ENCODE peak calls at places on chromosomes 6 and 20, in nine cellular contexts. G is GM06990; E is AG04449; M is effector memory CD4-positive, alpha-beta T cell; Y is occipital lobe; O is RPMI7951; X is sciatic nerve; C is ascending aorta; K is activated CD8-positive, alpha-beta memory T cell treated with anti-CD3 and anti-CD28 coated beads for 24 hours. D is an unnamed sample.
A peak's percentile ranks its signal among the peaks of the same experiment; 100 is the strongest.

GRCh38 chr20:45415822-45416637 is at the start of gene PIGT:
- DNase-seq in G (peak; percentile 84), E (no peak), M (peak; percentile 87), Y (peak; percentile 84), O (peak; percentile 91), X (peak; percentile 89), C (peak; percentile 94), K (peak; percentile 91), D (peak; percentile 93)

GRCh38 chr6:105978113-105978512 is 108.0 kb upstream of the PRDM1 start:
- DNase-seq in G (no peak), E (no peak), M (no peak), Y (no peak), O (no peak), X (no peak), C (no peak), K (no peak), D (no peak)

GRCh38 chr20:10919549-10920140 is 245.8 kb upstream of the JAG1 start:
- DNase-seq in G (no peak), E (no peak), M (no peak), Y (no peak), O (peak; percentile 67), X (no peak), C (peak; percentile 74), K (no peak), D (peak; percentile 53)

GRCh38 chr20:25039697-25040437 is 18.1 kb downstream of the ACSS1 start:
- DNase-seq in G (no peak), E (no peak), M (no peak), Y (peak; percentile 45), O (peak; percentile 66), X (peak; percentile 87), C (peak; percentile 94), K (no peak), D (peak; percentile 49)

GRCh38 chr6:70118670-70119069 is 184.2 kb downstream of the COL9A1 start:
- DNase-seq in G (no peak), E (no peak), M (no peak), Y (no peak), O (no peak), X (no peak), C (no peak), K (no peak), D (no peak)

GRCh38 chr20:13279171-13279570 is 58.1 kb downstream of the ISM1 start:
- DNase-seq in G (no peak), E (no peak), M (no peak), Y (no peak), O (no peak), X (no peak), C (no peak), K (no peak), D (peak; percentile 19)

GRCh38 chr20:25030649-25031026 is 27.3 kb downstream of the ACSS1 start:
- DNase-seq in G (no peak), E (no peak), M (no peak), Y (no peak), O (no peak), X (no peak), C (no peak), K (no peak), D (no peak)

GRCh38 chr20:61692476-61692875 is 373.2 kb downstream of the TAF4 start:
- DNase-seq in G (no peak), E (no peak), M (no peak), Y (no peak), O (no peak), X (no peak), C (no peak), K (no peak), D (no peak)

GRCh38 chr6:157990321-157991066 is 8.8 kb downstream of the SYNJ2 start:
- DNase-seq in G (no peak), E (no peak), M (no peak), Y (no peak), O (peak; percentile 95), X (peak; percentile 37), C (no peak), K (no peak), D (no peak)

GRCh38 chr20:51386586-51386985 is 155.9 kb downstream of the NFATC2 start:
- DNase-seq in G (no peak), E (no peak), M (peak; percentile 21), Y (no peak), O (no peak), X (peak; percentile 28), C (no peak), K (no peak), D (no peak)